ENCODE peak calls at places on chromosomes 1 and 21, in five cellular contexts. V, L, X, Z and B are unnamed samples.

GRCh38 chr1:42748461-42749410 is 8.7 kb upstream of the CLDN19 start:
- DNase-seq in V (no peak), L (no peak), Z (no peak), X (no peak), B (no peak)

GRCh38 chr1:28365864-28366263 is 3.7 kb upstream of the PHACTR4 start:
- DNase-seq in V (peak), X (peak), L (no peak), Z (no peak), B (no peak)

GRCh38 chr1:172905452-172905851 is 145.3 kb downstream of the TNFSF18 start:
- DNase-seq in L (no peak), X (no peak), V (no peak), Z (peak), B (no peak)

GRCh38 chr1:180301135-180301737 is 71.2 kb downstream of the LHX4 start:
- DNase-seq in V (no peak), L (no peak), Z (peak), X (no peak), B (no peak)

GRCh38 chr1:109370712-109371270 is 26.9 kb downstream of the SORT1 start:
- DNase-seq in L (no peak), Z (peak), X (no peak), V (no peak), B (peak)

GRCh38 chr1:9593492-9594465 is 5.1 kb downstream of the TMEM201 start:
- DNase-seq in V (peak), X (no peak), L (peak), Z (peak), B (peak)

GRCh38 chr1:55707196-55707595 is 492.0 kb upstream of the USP24 start:
- DNase-seq in V (no peak), L (no peak), X (no peak), Z (no peak), B (no peak)

GRCh38 chr1:85584264-85584781 is 3.8 kb downstream of the CCN1 start:
- DNase-seq in Z (peak), X (no peak), L (no peak), V (no peak), B (no peak)

GRCh38 chr1:171670739-171671138 is 18.3 kb upstream of the MYOC start:
- DNase-seq in V (no peak), Z (no peak), L (no peak), X (no peak), B (no peak)

GRCh38 chr21:46150491-46151121 is 4.8 kb downstream of the FTCD start:
- DNase-seq in Z (no peak), V (no peak), X (no peak), L (no peak), B (no peak)

DNA sequence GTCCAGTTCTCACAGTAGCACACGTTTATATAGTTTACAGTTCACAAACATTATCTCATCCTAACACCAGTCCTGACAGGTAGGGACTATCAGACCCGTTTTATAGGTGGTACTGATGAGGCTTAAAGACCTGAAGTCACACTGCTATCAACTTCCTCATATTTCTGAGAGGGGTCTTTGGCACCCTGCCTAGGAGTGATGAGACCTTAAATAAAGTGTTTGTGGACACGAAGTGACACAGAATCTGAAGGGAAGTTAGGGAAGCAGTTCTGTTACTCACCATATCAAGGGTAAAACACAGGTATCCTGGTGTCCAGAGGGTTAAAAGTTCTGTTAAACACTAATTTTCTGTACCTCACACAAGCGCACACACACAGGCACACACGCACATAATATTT is 623 bp upstream of the TACSTD2 start:
- DNase-seq in X (no peak), L (no peak), Z (no peak), V (no peak), B (no peak)
- H3K4me3 ChIP-seq in X (no peak), L (peak), Z (peak), V (peak), B (no peak)

DNA sequence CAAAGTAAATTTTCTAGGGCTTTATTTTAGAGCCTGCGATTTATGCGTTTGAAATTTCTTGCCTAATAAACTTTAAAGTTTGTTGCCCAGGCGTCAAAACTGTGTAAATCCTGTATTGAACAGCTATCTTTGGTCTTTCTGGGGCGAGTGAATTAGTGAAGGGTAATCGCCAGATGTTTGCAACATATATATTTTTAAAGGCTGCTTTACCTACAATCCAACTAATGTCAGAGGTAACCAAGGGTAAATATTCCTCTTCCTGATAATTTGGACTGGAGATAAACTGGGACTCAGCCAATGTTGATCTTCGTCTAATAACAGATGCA is 885 bp upstream of the PROX1 start:
- DNase-seq in L (no peak), Z (no peak), X (no peak), V (no peak), B (no peak)
- H3K4me3 ChIP-seq in L (peak), Z (peak), X (no peak), V (no peak), B (peak)

GRCh38 chr21:44926364-44927101 is 5.8 kb upstream of the ITGB2 start:
- DNase-seq in L (no peak), V (no peak), Z (peak), X (peak), B (peak)

GRCh38 chr21:44927259-44927586 is 6.5 kb upstream of the ITGB2 start:
- DNase-seq in L (no peak), Z (no peak), X (no peak), V (no peak), B (no peak)

GRCh38 chr21:44929799-44930542 is 9.3 kb upstream of the ITGB2 start:
- DNase-seq in X (no peak), V (no peak), Z (no peak), L (no peak), B (no peak)

GRCh38 chr21:44929242-44929798 is 8.6 kb upstream of the ITGB2 start:
- DNase-seq in L (no peak), X (no peak), V (no peak), Z (peak), B (no peak)

DNA sequence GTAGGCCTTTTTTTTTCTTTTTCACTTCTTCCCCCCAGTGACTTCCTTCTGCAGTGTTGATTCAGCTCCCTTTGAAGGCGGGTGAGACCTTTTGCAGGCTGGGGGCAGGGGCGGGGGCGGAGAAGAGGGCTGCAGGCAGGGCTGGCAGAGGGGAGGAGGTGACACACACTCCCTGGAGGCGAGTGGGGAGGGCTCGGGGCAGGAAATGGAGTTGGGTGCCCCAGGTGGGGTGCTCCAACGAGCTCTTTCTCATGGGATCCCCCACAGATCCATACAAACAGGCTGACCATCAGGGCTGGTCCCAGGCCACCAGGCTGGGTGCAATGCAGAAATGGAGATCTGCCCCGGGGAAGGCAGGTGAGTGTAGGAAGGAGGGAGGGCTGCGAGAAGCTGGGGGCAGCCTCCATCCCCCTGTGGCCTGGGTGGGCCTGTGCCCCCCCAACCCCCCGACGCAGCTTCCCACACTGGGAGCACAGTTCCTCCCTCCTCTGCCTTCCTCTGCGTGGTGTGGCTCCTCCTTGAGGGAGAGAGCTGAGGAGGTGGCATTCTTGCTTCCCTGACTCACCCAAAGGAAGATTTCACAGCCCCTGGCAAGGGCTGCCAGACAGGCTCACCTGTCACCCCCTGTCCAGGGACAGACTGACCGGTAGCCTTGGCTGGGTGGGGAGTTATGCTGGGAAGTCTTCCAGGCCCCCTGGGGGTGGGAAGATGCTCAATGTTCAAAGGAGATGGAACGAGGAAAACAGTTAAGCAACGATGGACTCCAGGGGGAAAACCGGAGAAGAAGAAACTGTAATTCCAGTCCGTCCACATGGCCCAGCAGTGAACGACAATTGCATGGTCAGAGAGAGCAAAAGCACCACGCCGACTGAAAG is 7.1 kb upstream of the ITGB2 start:
- DNase-seq in Z (peak), V (no peak), L (no peak), X (peak), B (peak)
- H3K4me3 ChIP-seq in Z (peak), V (no peak), L (peak), X (peak), B (peak)

DNA sequence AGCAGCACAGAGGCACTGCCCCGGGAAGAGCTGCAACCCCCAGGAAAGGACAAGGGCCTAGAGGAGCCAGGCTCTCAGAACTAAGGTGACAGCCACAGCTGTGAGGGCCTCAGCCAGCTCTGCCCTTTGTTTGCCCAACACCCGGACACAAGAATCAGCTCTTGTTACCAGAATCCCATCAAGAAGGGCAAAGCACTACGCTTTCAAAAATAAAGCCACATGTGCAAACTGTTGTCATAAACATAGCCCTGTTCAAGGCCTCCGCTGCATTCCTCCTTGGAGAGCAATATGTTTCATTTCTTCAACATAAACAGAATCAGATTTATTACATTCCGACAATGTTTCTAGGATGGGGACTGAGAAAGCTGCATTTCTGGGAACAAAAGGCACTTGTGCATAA is 71.2 kb downstream of the SSBP3 start:
- DNase-seq in Z (peak), V (no peak), L (no peak), X (no peak), B (no peak)
- H3K4me3 ChIP-seq in Z (peak), V (no peak), L (peak), X (no peak), B (no peak)

GRCh38 chr1:15949453-15950245 is 26.3 kb downstream of the ZBTB17 start:
- DNase-seq in Z (peak), V (peak), L (peak), X (peak), B (no peak)
- H3K4me3 ChIP-seq in Z (peak), V (no peak), L (peak), X (peak), B (no peak)